ENCODE peak calls at places on chromosomes 3 and 15, in six cellular contexts. Y is H9, B is IMR-90, M is mesenchymal stem cell, O is H1, G is trophoblast cell. C is an unnamed sample.

GRCh38 chr3:195209083-195209835 is 61.7 kb downstream of the XXYLT1 start:
- DNase-seq in G (no peak), Y (no peak), M (no peak), O (peak), B (peak), C (no peak)

GRCh38 chr3:73084170-73084569 is 22.7 kb downstream of the EBLN2 start:
- DNase-seq in Y (no peak), M (no peak), B (no peak), G (no peak), O (no peak), C (no peak)

GRCh38 chr15:74400313-74400850 is 32.9 kb upstream of the CYP11A1 start:
- DNase-seq in O (no peak), B (no peak), Y (no peak), M (no peak), G (no peak), C (no peak)

GRCh38 chr15:67048281-67049279 is 16.8 kb upstream of the SMAD3 start:
- DNase-seq in M (peak), B (peak), O (no peak), Y (no peak), G (peak), C (no peak)

GRCh38 chr3:35785540-35785939 is 146.2 kb downstream of the ARPP21 start:
- DNase-seq in Y (no peak), B (no peak), M (no peak), O (no peak), G (no peak), C (no peak)

GRCh38 chr15:28086175-28086703 is 12.9 kb downstream of the OCA2 start:
- DNase-seq in O (peak), Y (peak), B (peak), M (peak), G (peak), C (no peak)

GRCh38 chr3:149388001-149388435 is 10.6 kb upstream of the TM4SF1 start:
- DNase-seq in M (peak), B (peak), Y (no peak), G (peak), O (no peak), C (no peak)

GRCh38 chr3:133408961-133409360 is 9.1 kb downstream of the BFSP2 start:
- DNase-seq in M (peak), O (no peak), G (no peak), B (peak), Y (no peak), C (no peak)

GRCh38 chr3:151387443-151388241 is 3.1 kb upstream of the P2RY12 start:
- DNase-seq in B (no peak), M (no peak), O (no peak), Y (no peak), G (no peak), C (no peak)

GRCh38 chr3:66997560-66998074 is 490 bp upstream of the KBTBD8 start:
- DNase-seq in O (no peak), B (peak), M (no peak), Y (no peak), G (peak), C (no peak)

GRCh38 chr3:137762674-137763593 is 1.2 kb upstream of the SOX14 start:
- DNase-seq in G (peak), B (no peak), M (no peak), Y (no peak), O (no peak), C (no peak)

GRCh38 chr15:82312611-82313349 is 36.5 kb downstream of the GOLGA6L10 start:
- DNase-seq in G (no peak), Y (peak), M (peak), O (peak), B (peak), C (no peak)

GRCh38 chr3:160876568-160877100 is 120.6 kb downstream of the PPM1L start:
- DNase-seq in M (no peak), Y (no peak), B (no peak), G (no peak), O (no peak), C (no peak)

GRCh38 chr3:150232992-150233451 is 175.1 kb upstream of the TSC22D2 start:
- DNase-seq in B (peak), O (no peak), Y (no peak), M (no peak), G (no peak), C (no peak)

GRCh38 chr3:192850501-192850981 is 67.1 kb downstream of the MB21D2 start:
- DNase-seq in G (peak), M (peak), Y (no peak), O (no peak), B (peak), C (no peak)

GRCh38 chr3:165170236-165170635 is 25.9 kb downstream of the SLITRK3 start:
- DNase-seq in Y (no peak), B (no peak), M (no peak), O (no peak), G (no peak), C (no peak)
- H3K4ac ChIP-seq in Y (no peak), B (no peak), M (no peak), O (no peak), G (no peak), C (no peak)

GRCh38 chr3:64687781-64688515 is at the start of gene ADAMTS9:
- DNase-seq in G (no peak), Y (peak), B (peak), M (peak), O (peak), C (peak)
- H3K18ac ChIP-seq in G (peak), Y (no peak), B (peak), M (peak), O (no peak), C (peak)

GRCh38 chr3:169695051-169695450 is 31.5 kb upstream of the MECOM start:
- DNase-seq in O (no peak), B (peak), M (no peak), Y (no peak), G (no peak), C (no peak)

GRCh38 chr3:169699536-169700050 is 36.1 kb upstream of the MECOM start:
- DNase-seq in B (peak), M (no peak), G (no peak), O (no peak), Y (no peak), C (no peak)

GRCh38 chr3:169699070-169699469 is 35.6 kb upstream of the MECOM start:
- DNase-seq in O (no peak), Y (no peak), M (no peak), G (no peak), B (peak), C (no peak)

GRCh38 chr3:169694117-169694516 is 30.6 kb upstream of the MECOM start:
- DNase-seq in O (no peak), G (no peak), M (no peak), B (peak), Y (no peak), C (no peak)
- H2AFZ ChIP-seq in O (no peak), G (no peak), M (no peak), B (no peak), Y (no peak), C (no peak)

GRCh38 chr3:46884427-46884826 is 6.9 kb downstream of the PTH1R start:
- DNase-seq in O (no peak), B (no peak), M (no peak), G (no peak), Y (no peak), C (no peak)

GRCh38 chr3:46880884-46881818 is 3.6 kb downstream of the PTH1R start:
- DNase-seq in B (no peak), Y (no peak), O (peak), G (no peak), M (no peak), C (no peak)

GRCh38 chr3:46883252-46884185 is 6.0 kb downstream of the PTH1R start:
- DNase-seq in B (no peak), G (no peak), M (peak), O (peak), Y (no peak), C (no peak)

GRCh38 chr3:46882377-46883015 is 5.0 kb downstream of the PTH1R start:
- DNase-seq in O (peak), B (no peak), M (peak), Y (no peak), G (no peak), C (peak)

GRCh38 chr3:46881819-46882376 is 4.4 kb downstream of the PTH1R start:
- DNase-seq in M (peak), B (no peak), Y (no peak), O (peak), G (no peak), C (no peak)
- H3K4ac ChIP-seq in M (no peak), B (no peak), Y (no peak), O (no peak), G (no peak), C (no peak)